ENCODE peak calls at places on chromosomes 2 and 18, in four cellular contexts. One of them, this sample, is unnamed.

GRCh38 chr2:172531309-172531708 is 24.6 kb upstream of the PDK1 start:
- DNase-seq in GM13976: no peak
- DNase-seq in GM23248: no peak
- DNase-seq in KG1: no peak
- DNase-seq in this sample: no peak

GRCh38 chr2:221674446-221674845 is 102.3 kb upstream of the EPHA4 start:
- DNase-seq in GM13976: no peak
- DNase-seq in GM23248: no peak
- DNase-seq in KG1: no peak
- DNase-seq in this sample: no peak

GRCh38 chr2:25250331-25251031 is 82.1 kb upstream of the POMC start:
- DNase-seq in GM13976: peak
- DNase-seq in KG1: no peak
- DNase-seq in GM23248: peak
- DNase-seq in this sample: no peak

GRCh38 chr2:172131713-172132555 is 29.2 kb upstream of the DLX2 start:
- DNase-seq in GM13976: no peak
- DNase-seq in GM23248: no peak
- DNase-seq in KG1: no peak
- DNase-seq in this sample: no peak

GRCh38 chr2:110206056-110206455 is 1.2 kb upstream of the NPHP1 start:
- DNase-seq in GM23248: peak
- DNase-seq in KG1: no peak
- DNase-seq in GM13976: no peak
- DNase-seq in this sample: no peak

GRCh38 chr2:106885981-106886915 is at the start of gene ST6GAL2:
- DNase-seq in KG1: no peak
- DNase-seq in GM23248: peak
- DNase-seq in GM13976: peak
- DNase-seq in this sample: no peak

GRCh38 chr18:57116598-57117132 is 30.2 kb upstream of the BOD1L2 start:
- DNase-seq in GM23248: no peak
- DNase-seq in KG1: no peak
- DNase-seq in GM13976: no peak
- DNase-seq in this sample: no peak

GRCh38 chr18:58209326-58209725 is 165.3 kb downstream of the NEDD4L start:
- DNase-seq in KG1: no peak
- DNase-seq in GM13976: no peak
- DNase-seq in GM23248: peak
- DNase-seq in this sample: no peak

GRCh38 chr18:9802774-9803697 is 82.7 kb upstream of the TXNDC2 start:
- DNase-seq in GM23248: peak
- DNase-seq in KG1: no peak
- DNase-seq in GM13976: no peak
- DNase-seq in this sample: no peak

GRCh38 chr2:106789185-106789584 is 96.8 kb downstream of the ST6GAL2 start:
- DNase-seq in GM13976: no peak
- DNase-seq in GM23248: peak
- DNase-seq in KG1: no peak
- DNase-seq in this sample: no peak

GRCh38 chr2:104891145-104891544 is 37.2 kb downstream of the POU3F3 start:
- DNase-seq in GM13976: no peak
- DNase-seq in KG1: no peak
- DNase-seq in GM23248: no peak
- DNase-seq in this sample: no peak

GRCh38 chr18:9943311-9943710 is 29.5 kb downstream of the VAPA start:
- DNase-seq in GM13976: no peak
- DNase-seq in GM23248: no peak
- DNase-seq in KG1: no peak
- DNase-seq in this sample: no peak

GRCh38 chr18:25190468-25190867 is 161.5 kb downstream of the ZNF521 start:
- DNase-seq in GM13976: no peak
- DNase-seq in GM23248: no peak
- DNase-seq in KG1: no peak
- DNase-seq in this sample: no peak

GRCh38 chr2:86500325-86500724 is 59.2 kb downstream of the KDM3A start:
- DNase-seq in KG1: no peak
- DNase-seq in GM13976: no peak
- DNase-seq in GM23248: no peak
- DNase-seq in this sample: no peak

GRCh38 chr2:174826051-174826450 is 61.8 kb upstream of the CHRNA1 start:
- DNase-seq in KG1: no peak
- DNase-seq in GM23248: no peak
- DNase-seq in GM13976: no peak
- DNase-seq in this sample: no peak

GRCh38 chr18:9730786-9731185 is 22.7 kb downstream of the RAB31 start:
- DNase-seq in GM23248: peak
- DNase-seq in KG1: no peak
- DNase-seq in GM13976: no peak
- DNase-seq in this sample: no peak

GRCh38 chr18:3901042-3901441 is 451.1 kb downstream of the TGIF1 start:
- DNase-seq in GM13976: no peak
- DNase-seq in KG1: no peak
- DNase-seq in GM23248: no peak
- DNase-seq in this sample: no peak

GRCh38 chr18:24506175-24506574 is 45.7 kb downstream of the HRH4 start:
- DNase-seq in GM23248: no peak
- DNase-seq in KG1: no peak
- DNase-seq in GM13976: no peak
- DNase-seq in this sample: no peak

GRCh38 chr18:61889541-61889940 is 3.3 kb downstream of the RNF152 start:
- DNase-seq in GM23248: no peak
- DNase-seq in GM13976: no peak
- DNase-seq in KG1: no peak
- DNase-seq in this sample: no peak

GRCh38 chr2:172704072-172704936 is 31.3 kb upstream of the RAPGEF4 start:
- DNase-seq in GM13976: peak
- DNase-seq in GM23248: peak
- DNase-seq in KG1: no peak
- DNase-seq in this sample: no peak

GRCh38 chr2:74658516-74658915 is 4.5 kb downstream of the SEMA4F start:
- DNase-seq in GM13976: no peak
- DNase-seq in GM23248: peak
- DNase-seq in KG1: no peak
- DNase-seq in this sample: no peak

GRCh38 chr18:12744103-12744502 is 41.3 kb downstream of the PSMG2 start:
- DNase-seq in GM23248: peak
- DNase-seq in KG1: peak
- DNase-seq in GM13976: peak
- DNase-seq in this sample: no peak

GRCh38 chr2:131022731-131023130 is 70.5 kb downstream of the FAM168B start:
- DNase-seq in KG1: no peak
- DNase-seq in GM13976: no peak
- DNase-seq in GM23248: peak
- DNase-seq in this sample: no peak

GRCh38 chr18:3585656-3586509 is 135.9 kb downstream of the TGIF1 start:
- DNase-seq in GM13976: peak
- DNase-seq in GM23248: peak
- DNase-seq in KG1: peak
- DNase-seq in this sample: peak

GRCh38 chr2:20151116-20151571 is 73.8 kb downstream of the SDC1 start:
- DNase-seq in GM13976: peak
- DNase-seq in KG1: no peak
- DNase-seq in GM23248: no peak
- DNase-seq in this sample: no peak

GRCh38 chr2:226721541-226721940 is 78.1 kb downstream of the IRS1 start:
- DNase-seq in KG1: no peak
- DNase-seq in GM23248: peak
- DNase-seq in GM13976: no peak
- DNase-seq in this sample: no peak

GRCh38 chr18:23063502-23063901 is 71.8 kb upstream of the CABLES1 start:
- DNase-seq in GM13976: no peak
- DNase-seq in KG1: no peak
- DNase-seq in GM23248: no peak
- DNase-seq in this sample: no peak

GRCh38 chr2:83528746-83529145 is 930.3 kb downstream of the SUCLG1 start:
- DNase-seq in GM13976: no peak
- DNase-seq in KG1: no peak
- DNase-seq in GM23248: no peak
- DNase-seq in this sample: no peak

GRCh38 chr2:224545884-224546644 is 39.1 kb downstream of the CUL3 start:
- DNase-seq in GM13976: peak
- DNase-seq in KG1: no peak
- DNase-seq in GM23248: peak
- DNase-seq in this sample: no peak

GRCh38 chr2:62306751-62307468 is 111.0 kb downstream of the B3GNT2 start:
- DNase-seq in GM13976: no peak
- DNase-seq in KG1: peak
- DNase-seq in GM23248: no peak
- DNase-seq in this sample: peak

GRCh38 chr2:69618362-69618761 is 25.2 kb downstream of the AAK1 start:
- DNase-seq in GM13976: no peak
- DNase-seq in GM23248: peak
- DNase-seq in KG1: no peak
- DNase-seq in this sample: no peak

GRCh38 chr18:21943456-21943855 is 202.9 kb downstream of the MIB1 start:
- DNase-seq in GM13976: no peak
- DNase-seq in GM23248: no peak
- DNase-seq in KG1: no peak
- DNase-seq in this sample: no peak

GRCh38 chr2:176178271-176178806 is 10.1 kb upstream of the HOXD1 start:
- DNase-seq in KG1: no peak
- DNase-seq in GM13976: no peak
- DNase-seq in GM23248: peak
- DNase-seq in this sample: no peak

GRCh38 chr2:34567128-34567527 is 968.0 kb upstream of the FAM98A start:
- DNase-seq in GM23248: no peak
- DNase-seq in GM13976: no peak
- DNase-seq in KG1: no peak
- DNase-seq in this sample: no peak

GRCh38 chr2:172090947-172091625 is 5.8 kb downstream of the DLX1 start:
- DNase-seq in KG1: no peak
- DNase-seq in GM23248: no peak
- DNase-seq in GM13976: peak
- DNase-seq in this sample: no peak